ENCODE peak calls at places on chromosomes 16 and 17, in four cellular contexts. Z is GM12878, I is K562, P is A549. A is an unnamed sample.

GRCh38 chr17:15447928-15448579 is 19.4 kb downstream of the CDRT4 start:
- DNase-seq in Z (no peak), I (no peak), P (no peak), A (no peak)

GRCh38 chr17:73308017-73308823 is 3.6 kb downstream of the CDC42EP4 start:
- DNase-seq in Z (no peak), I (peak), P (peak), A (peak)

GRCh38 chr17:40097931-40098845 is 2.2 kb downstream of the NR1D1 start:
- DNase-seq in Z (no peak), I (peak), P (no peak), A (peak)

GRCh38 chr17:45749831-45750335 is 34.2 kb upstream of the CRHR1 start:
- DNase-seq in Z (no peak), I (no peak), P (no peak), A (no peak)

GRCh38 chr17:42387663-42388380 is 420 bp downstream of the STAT3 start:
- DNase-seq in Z (no peak), I (peak), P (no peak), A (no peak)

GRCh38 chr16:15610369-15610871 is 32.5 kb downstream of the MARF1 start:
- DNase-seq in Z (no peak), I (no peak), P (no peak), A (peak)

GRCh38 chr17:66351053-66351452 is 48.6 kb downstream of the PRKCA start:
- DNase-seq in Z (no peak), I (no peak), P (no peak), A (no peak)

GRCh38 chr17:81200695-81201580 is 21.8 kb downstream of the CEP131 start:
- DNase-seq in Z (no peak), I (peak), P (peak), A (peak)

GRCh38 chr17:80509311-80509710 is 32.9 kb upstream of the NPTX1 start:
- DNase-seq in Z (no peak), I (no peak), P (no peak), A (no peak)

GRCh38 chr17:75908201-75908600 is 3.5 kb upstream of the MRPL38 start:
- DNase-seq in Z (no peak), I (no peak), P (no peak), A (no peak)

GRCh38 chr17:28173801-28174200 is 131.3 kb downstream of the NLK start:
- DNase-seq in Z (no peak), I (no peak), P (no peak), A (no peak)
- TF ChIP-seq MYC in Z (no peak), I (no peak), P (no peak), A (no peak)

DNA sequence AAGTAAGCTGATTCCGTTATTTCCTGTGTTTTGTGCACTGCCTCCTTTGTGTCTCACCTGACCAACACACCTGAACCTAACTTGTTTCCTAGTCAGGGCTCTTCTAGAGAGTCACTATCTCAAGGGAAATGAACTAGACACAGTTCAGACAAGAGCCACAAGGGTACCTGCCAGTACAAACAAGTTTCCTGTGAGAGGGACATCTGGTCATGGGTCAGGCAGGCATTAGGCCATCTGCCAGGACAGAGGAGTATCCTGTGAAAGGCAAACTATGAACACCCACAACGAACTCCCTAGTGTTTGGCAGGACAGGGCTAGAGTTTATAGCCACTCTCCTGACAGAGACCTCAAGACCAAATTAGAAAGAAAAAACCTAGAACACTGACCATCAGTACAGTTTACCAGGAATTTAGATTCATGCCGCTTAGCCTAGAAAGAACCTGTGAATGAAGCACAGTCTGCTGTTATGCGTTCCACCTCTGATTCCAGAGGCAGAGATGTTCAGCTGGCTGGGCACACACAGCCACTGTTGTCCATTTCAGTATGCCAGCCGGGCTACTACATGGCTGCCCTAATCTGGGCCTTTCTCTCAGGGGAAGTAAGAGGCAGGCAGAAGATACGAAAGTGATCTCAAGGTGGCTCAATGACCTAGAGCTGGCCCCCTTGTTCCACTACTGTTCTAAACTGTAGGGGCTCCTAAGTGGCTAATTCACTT is 20.7 kb upstream of the GLG1 start:
- DNase-seq in Z (no peak), I (no peak), P (no peak), A (no peak)
- TF ChIP-seq HDAC2 in Z (no peak), I (no peak), P (no peak), A (no peak)

GRCh38 chr16:23967775-23968571 is 132.2 kb downstream of the PRKCB start:
- DNase-seq in Z (no peak), I (no peak), P (no peak), A (peak)

GRCh38 chr16:23966577-23966976 is 130.8 kb downstream of the PRKCB start:
- DNase-seq in Z (no peak), I (no peak), P (no peak), A (no peak)

GRCh38 chr16:23962001-23962400 is 126.2 kb downstream of the PRKCB start:
- DNase-seq in Z (no peak), I (no peak), P (no peak), A (no peak)

GRCh38 chr16:23967018-23967417 is 131.2 kb downstream of the PRKCB start:
- DNase-seq in Z (no peak), I (no peak), P (no peak), A (no peak)

GRCh38 chr16:23965137-23965733 is 129.5 kb downstream of the PRKCB start:
- DNase-seq in Z (no peak), I (no peak), P (no peak), A (no peak)
- TF ChIP-seq MYC in Z (no peak), I (no peak), P (no peak), A (no peak)

DNA sequence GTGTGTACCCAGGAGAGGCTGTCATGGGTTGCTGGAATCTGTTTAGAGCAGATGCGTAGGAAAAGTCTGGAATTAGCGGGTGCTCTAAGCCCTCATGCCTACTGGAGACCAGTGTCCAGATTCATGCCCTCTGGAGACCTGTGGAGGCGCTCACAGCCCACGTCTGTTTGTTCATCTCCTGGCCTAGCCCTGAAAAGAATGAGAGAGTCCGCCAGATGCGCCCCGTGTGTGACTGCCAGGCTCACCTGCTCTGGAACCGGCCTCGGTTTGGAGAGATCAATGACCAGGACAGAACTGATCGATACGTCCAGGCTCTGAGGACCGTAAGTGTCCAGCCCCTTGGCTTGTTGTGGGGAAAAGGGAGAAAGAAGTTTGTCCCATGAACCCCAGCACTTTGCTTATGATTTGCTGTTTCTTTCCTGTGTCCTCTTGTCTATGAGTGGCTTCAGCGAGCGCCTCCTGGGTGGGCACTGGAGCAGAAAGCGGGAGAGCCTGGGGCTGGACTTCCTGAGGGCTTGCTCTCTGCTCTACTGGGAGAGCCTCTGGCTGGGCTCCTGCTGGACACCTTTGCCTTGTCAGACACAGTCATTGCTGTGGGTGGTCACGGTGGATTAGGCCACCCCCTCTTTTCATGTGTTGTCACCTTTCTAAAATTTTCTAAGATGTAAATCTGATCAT is 35.3 kb downstream of the PRMT7 start:
- DNase-seq in Z (no peak), I (no peak), P (no peak), A (no peak)
- TF ChIP-seq HDAC2 in Z (no peak), I (no peak), P (no peak), A (no peak)

DNA sequence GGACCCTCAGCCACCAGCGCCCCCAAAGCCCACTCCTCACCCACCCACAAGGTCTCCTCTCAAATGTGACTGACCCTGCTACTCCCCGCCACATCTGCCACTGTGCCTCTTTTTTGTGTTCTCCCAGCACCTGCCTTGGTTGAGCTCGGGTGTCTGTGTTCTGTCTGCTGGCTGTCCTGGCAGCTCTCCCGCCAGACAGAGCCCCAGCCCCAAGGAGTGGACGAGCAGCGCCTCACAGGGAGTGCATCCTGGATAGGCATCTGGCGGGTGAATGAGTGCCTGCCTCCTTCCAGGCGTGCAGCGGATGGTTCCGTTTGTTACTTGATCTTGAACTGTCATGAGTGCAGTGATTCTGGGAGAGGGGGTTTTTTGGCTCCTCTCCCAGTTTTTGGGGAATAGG is 77.7 kb downstream of the SRCIN1 start:
- DNase-seq in Z (no peak), I (no peak), P (no peak), A (no peak)
- TF ChIP-seq MYC in Z (no peak), I (no peak), P (no peak), A (no peak)

GRCh38 chr17:56868716-56869115 is 34.8 kb downstream of the DGKE start:
- DNase-seq in Z (no peak), I (no peak), P (no peak), A (no peak)

GRCh38 chr17:56866076-56866475 is 32.1 kb downstream of the DGKE start:
- DNase-seq in Z (no peak), I (no peak), P (no peak), A (no peak)

GRCh38 chr17:56870163-56870651 is 36.3 kb downstream of the DGKE start:
- DNase-seq in Z (peak), I (no peak), P (no peak), A (peak)

GRCh38 chr17:56866496-56866895 is 32.5 kb downstream of the DGKE start:
- DNase-seq in Z (no peak), I (no peak), P (no peak), A (no peak)

DNA sequence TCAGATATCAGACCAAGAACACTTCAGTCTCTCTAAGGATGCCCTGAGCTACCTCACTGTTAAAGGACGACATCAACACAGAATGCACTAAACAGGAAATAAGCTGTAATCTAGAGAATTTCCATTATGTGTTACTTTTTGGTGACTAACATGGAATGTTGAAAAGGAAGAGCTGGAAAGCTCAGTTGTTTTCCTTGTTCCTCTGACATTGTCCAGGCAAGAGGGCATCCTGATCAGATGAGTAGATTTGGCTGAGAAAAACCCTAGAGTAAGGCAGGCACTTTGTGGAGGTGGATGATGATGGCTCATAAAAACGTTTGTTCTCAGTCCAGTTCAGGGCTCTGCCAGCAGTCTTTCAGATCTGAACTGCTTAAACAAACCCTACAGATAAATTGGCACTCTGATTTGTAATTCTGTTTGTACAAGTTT is 34.0 kb downstream of the DGKE start:
- DNase-seq in Z (no peak), I (no peak), P (no peak), A (no peak)
- TF ChIP-seq HDAC2 in Z (no peak), I (no peak), P (no peak), A (no peak)

A was measured in HepG2.